ENCODE peak calls at places on chromosomes 7 and 10, in ten cellular contexts. R is GM20000, W is Kasumi-1, Q is GM12864, C is T-cell, Y is Right ventricle myocardium superior, E is T-helper 2 cell, N is GM23248, H is heart left ventricle, P is progenitor cell of endocrine pancreas. O is an unnamed sample.

GRCh38 chr10:80046629-80047441 is 31.6 kb upstream of the TMEM254 start:
- DNase-seq in H (peak), P (peak), C (peak), N (peak), R (peak), Q (no peak), Y (peak), W (peak), E (peak), O (peak)

GRCh38 chr10:17472481-17473227 is 18.3 kb upstream of the ST8SIA6 start:
- DNase-seq in Q (no peak), E (no peak), R (no peak), N (no peak), P (no peak), W (no peak), H (no peak), Y (no peak), C (no peak), O (no peak)

GRCh38 chr7:2478387-2478760 is 2.2 kb upstream of the GRIFIN start:
- DNase-seq in C (no peak), E (no peak), H (no peak), N (peak), Q (no peak), R (no peak), P (no peak), W (no peak), Y (peak), O (no peak)

GRCh38 chr7:73774923-73775322 is 4.9 kb upstream of the CLDN3 start:
- DNase-seq in N (peak), E (no peak), W (no peak), Y (no peak), C (no peak), P (no peak), H (no peak), Q (no peak), R (no peak), O (no peak)

GRCh38 chr10:117699436-117700075 is 157.0 kb downstream of the EMX2 start:
- DNase-seq in C (no peak), P (no peak), Q (no peak), R (no peak), W (no peak), H (no peak), Y (no peak), E (no peak), N (peak), O (no peak)

GRCh38 chr10:114795039-114795438 is 26.5 kb upstream of the FHIP2A start:
- DNase-seq in Q (no peak), H (no peak), Y (no peak), C (no peak), P (no peak), E (no peak), W (no peak), N (no peak), R (no peak), O (no peak)

GRCh38 chr10:85702768-85703167 is 663.8 kb downstream of the GRID1 start:
- DNase-seq in Y (no peak), H (no peak), C (no peak), Q (no peak), N (no peak), R (no peak), W (no peak), E (no peak), P (no peak), O (no peak)

GRCh38 chr7:32299133-32299702 is 191.0 kb downstream of the LSM5 start:
- DNase-seq in N (no peak), W (no peak), P (no peak), R (no peak), Q (no peak), C (no peak), Y (peak), H (peak), E (no peak), O (no peak)

GRCh38 chr10:49474901-49475300 is 64.0 kb downstream of the ERCC6 start:
- DNase-seq in H (no peak), N (peak), Q (no peak), E (no peak), R (no peak), Y (no peak), C (no peak), P (no peak), W (no peak), O (no peak)

GRCh38 chr10:131559450-131559911 is 248.0 kb upstream of the TCERG1L start:
- DNase-seq in Y (no peak), H (no peak), N (no peak), C (no peak), W (no peak), Q (no peak), R (no peak), E (no peak), P (no peak), O (no peak)

GRCh38 chr10:131580076-131580652 is 268.6 kb upstream of the TCERG1L start:
- DNase-seq in C (no peak), Q (no peak), W (no peak), P (no peak), E (no peak), N (no peak), H (no peak), Y (no peak), R (no peak), O (no peak)

GRCh38 chr10:5434017-5434753 is 21.8 kb downstream of the NET1 start:
- DNase-seq in E (no peak), P (no peak), Q (no peak), R (no peak), C (no peak), N (peak), W (peak), H (no peak), Y (no peak), O (no peak)

GRCh38 chr10:44064317-44064716 is 320.6 kb downstream of the CXCL12 start:
- DNase-seq in E (no peak), H (no peak), W (no peak), C (no peak), N (no peak), Y (no peak), Q (no peak), P (no peak), R (no peak), O (no peak)

GRCh38 chr7:28570970-28571288 is 158.6 kb downstream of the CREB5 start:
- DNase-seq in C (no peak), Y (no peak), H (no peak), E (no peak), N (peak), Q (no peak), P (no peak), W (no peak), R (no peak), O (no peak)

GRCh38 chr10:127196227-127196954 is at the start of gene INSYN2A:
- DNase-seq in Q (no peak), R (peak), Y (no peak), W (no peak), C (no peak), P (no peak), E (no peak), H (no peak), N (peak), O (no peak)

GRCh38 chr10:103626178-103626577 is 132.7 kb downstream of the NEURL1 start:
- DNase-seq in Y (no peak), N (no peak), P (no peak), R (no peak), H (no peak), W (no peak), Q (no peak), E (no peak), C (no peak), O (no peak)

O was measured in HuH-7.5.